ENCODE peak calls at places on chromosomes 2 and 18, in nine cellular contexts. One of them, this sample, is unnamed.

GRCh38 chr18:61322265-61322873 is 10.9 kb upstream of the CDH20 start:
- DNase-seq in lung: no peak
- DNase-seq in heart left ventricle: peak
- DNase-seq in PC-3: peak
- DNase-seq in astrocyte: peak
- DNase-seq in cardiac muscle cell: peak
- DNase-seq in mesendoderm: peak
- DNase-seq in brain microvascular endothelial cell: peak
- DNase-seq in ascending aorta: no peak
- DNase-seq in this sample: no peak

GRCh38 chr2:48448274-48449061 is 81.5 kb upstream of the STON1 start:
- DNase-seq in lung: no peak
- DNase-seq in heart left ventricle: no peak
- DNase-seq in PC-3: peak
- DNase-seq in astrocyte: peak
- DNase-seq in cardiac muscle cell: no peak
- DNase-seq in mesendoderm: no peak
- DNase-seq in brain microvascular endothelial cell: peak
- DNase-seq in ascending aorta: no peak
- DNase-seq in this sample: no peak

GRCh38 chr2:144452169-144453038 is 67.5 kb downstream of the ZEB2 start:
- DNase-seq in lung: no peak
- DNase-seq in heart left ventricle: no peak
- DNase-seq in PC-3: peak
- DNase-seq in astrocyte: peak
- DNase-seq in cardiac muscle cell: peak
- DNase-seq in mesendoderm: peak
- DNase-seq in brain microvascular endothelial cell: peak
- DNase-seq in ascending aorta: no peak
- DNase-seq in this sample: no peak

GRCh38 chr18:32373995-32374394 is 96.7 kb downstream of the GAREM1 start:
- DNase-seq in lung: no peak
- DNase-seq in heart left ventricle: no peak
- DNase-seq in PC-3: peak
- DNase-seq in astrocyte: peak
- DNase-seq in cardiac muscle cell: peak
- DNase-seq in mesendoderm: no peak
- DNase-seq in brain microvascular endothelial cell: peak
- DNase-seq in ascending aorta: no peak
- DNase-seq in this sample: no peak

GRCh38 chr2:57180042-57180567 is 866.5 kb upstream of the VRK2 start:
- DNase-seq in lung: no peak
- DNase-seq in heart left ventricle: no peak
- DNase-seq in PC-3: peak
- DNase-seq in astrocyte: peak
- DNase-seq in cardiac muscle cell: no peak
- DNase-seq in mesendoderm: peak
- DNase-seq in brain microvascular endothelial cell: peak
- DNase-seq in ascending aorta: no peak
- DNase-seq in this sample: no peak

GRCh38 chr18:49802623-49803022 is 10.7 kb downstream of the ACAA2 start:
- DNase-seq in lung: no peak
- DNase-seq in heart left ventricle: no peak
- DNase-seq in PC-3: no peak
- DNase-seq in astrocyte: no peak
- DNase-seq in cardiac muscle cell: no peak
- DNase-seq in mesendoderm: no peak
- DNase-seq in brain microvascular endothelial cell: no peak
- DNase-seq in ascending aorta: no peak
- DNase-seq in this sample: no peak

GRCh38 chr2:20223345-20224190 is 1.4 kb downstream of the SDC1 start:
- DNase-seq in lung: no peak
- DNase-seq in heart left ventricle: peak
- DNase-seq in PC-3: peak
- DNase-seq in astrocyte: peak
- DNase-seq in cardiac muscle cell: peak
- DNase-seq in mesendoderm: peak
- DNase-seq in brain microvascular endothelial cell: no peak
- DNase-seq in ascending aorta: no peak
- DNase-seq in this sample: no peak

GRCh38 chr18:58511306-58511705 is 117.6 kb downstream of the ALPK2 start:
- DNase-seq in lung: no peak
- DNase-seq in heart left ventricle: no peak
- DNase-seq in PC-3: no peak
- DNase-seq in astrocyte: no peak
- DNase-seq in cardiac muscle cell: no peak
- DNase-seq in mesendoderm: no peak
- DNase-seq in brain microvascular endothelial cell: no peak
- DNase-seq in ascending aorta: no peak
- DNase-seq in this sample: no peak

GRCh38 chr2:27689424-27689823 is 25.7 kb downstream of the SLC4A1AP start:
- DNase-seq in lung: no peak
- DNase-seq in heart left ventricle: no peak
- DNase-seq in PC-3: peak
- DNase-seq in astrocyte: no peak
- DNase-seq in cardiac muscle cell: no peak
- DNase-seq in mesendoderm: no peak
- DNase-seq in brain microvascular endothelial cell: no peak
- DNase-seq in ascending aorta: no peak
- DNase-seq in this sample: no peak

DNA sequence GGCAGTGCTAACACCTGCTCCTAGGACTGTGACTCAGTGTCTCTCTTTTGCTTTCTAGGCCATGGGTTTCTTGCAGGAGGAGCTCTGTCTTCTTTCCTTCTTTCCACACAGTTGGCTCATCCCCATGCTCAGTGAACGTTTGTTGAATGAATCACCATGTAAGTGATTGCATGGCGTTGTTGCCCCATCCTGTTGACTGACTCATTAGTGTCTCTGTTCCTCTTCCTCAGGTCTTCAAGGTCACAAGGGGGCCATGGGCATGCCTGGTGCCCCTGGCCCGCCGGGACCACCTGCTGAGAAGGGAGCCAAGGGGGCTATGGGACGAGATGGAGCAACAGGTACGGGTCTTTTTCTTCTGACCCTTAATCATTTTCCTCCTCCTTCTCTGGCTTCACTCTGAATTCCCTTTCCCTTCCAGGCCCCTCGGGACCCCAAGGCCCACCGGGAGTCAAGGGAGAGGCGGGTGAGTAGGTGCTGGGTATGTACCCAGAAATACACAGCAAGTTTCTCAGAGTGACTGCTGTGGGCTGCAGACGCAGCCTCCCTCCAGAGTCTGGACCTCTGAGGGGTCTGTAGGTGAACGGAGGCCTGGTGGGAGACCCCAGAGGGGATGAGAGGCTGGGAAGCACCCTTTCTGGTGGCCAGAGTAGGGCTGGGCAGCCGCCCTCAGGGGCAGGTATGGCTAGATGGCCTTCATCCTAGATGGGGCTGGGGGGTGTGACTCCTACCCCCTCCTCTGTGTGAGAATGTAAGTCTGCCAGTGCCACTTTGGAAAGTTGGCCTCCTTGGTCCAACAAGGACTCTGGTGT is 32.3 kb downstream of the MARCO start:
- DNase-seq in lung: peak
- DNase-seq in heart left ventricle: no peak
- DNase-seq in PC-3: peak
- DNase-seq in astrocyte: no peak
- DNase-seq in cardiac muscle cell: no peak
- DNase-seq in mesendoderm: peak
- DNase-seq in brain microvascular endothelial cell: peak
- DNase-seq in ascending aorta: no peak
- DNase-seq in this sample: peak
- H3K4me3 ChIP-seq in lung: no peak
- H3K4me3 ChIP-seq in heart left ventricle: no peak
- H3K4me3 ChIP-seq in PC-3: no peak
- H3K4me3 ChIP-seq in astrocyte: no peak
- H3K4me3 ChIP-seq in cardiac muscle cell: no peak
- H3K4me3 ChIP-seq in mesendoderm: no peak
- H3K4me3 ChIP-seq in brain microvascular endothelial cell: no peak
- H3K4me3 ChIP-seq in ascending aorta: no peak
- H3K4me3 ChIP-seq in this sample: no peak

DNA sequence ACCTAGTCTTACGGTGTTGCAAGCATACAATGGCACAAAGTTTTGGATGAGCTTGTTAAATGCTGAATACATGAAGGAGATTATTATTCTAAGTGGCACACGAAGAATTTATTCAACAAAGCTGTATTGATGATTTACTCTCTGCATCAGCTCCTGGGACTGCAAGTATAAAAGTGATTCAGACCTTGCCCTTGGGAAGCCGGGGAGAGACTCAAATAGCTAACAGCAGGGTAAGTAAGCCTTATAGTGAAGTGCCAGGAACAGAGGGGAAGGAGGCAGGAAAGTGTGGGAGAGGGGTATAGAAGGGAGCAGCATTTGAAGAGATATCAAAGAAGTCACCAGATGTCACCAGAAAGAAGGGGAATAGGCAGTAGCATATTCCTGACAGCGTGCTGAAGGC is 115.4 kb downstream of the MCFD2 start:
- DNase-seq in lung: peak
- DNase-seq in heart left ventricle: no peak
- DNase-seq in PC-3: no peak
- DNase-seq in astrocyte: no peak
- DNase-seq in cardiac muscle cell: no peak
- DNase-seq in mesendoderm: no peak
- DNase-seq in brain microvascular endothelial cell: no peak
- DNase-seq in ascending aorta: no peak
- DNase-seq in this sample: no peak
- H3K27ac ChIP-seq in lung: no peak
- H3K27ac ChIP-seq in heart left ventricle: no peak
- H3K27ac ChIP-seq in PC-3: no peak
- H3K27ac ChIP-seq in astrocyte: no peak
- H3K27ac ChIP-seq in cardiac muscle cell: no peak
- H3K27ac ChIP-seq in mesendoderm: no peak
- H3K27ac ChIP-seq in brain microvascular endothelial cell: no peak
- H3K27ac ChIP-seq in ascending aorta: peak
- H3K27ac ChIP-seq in this sample: no peak

DNA sequence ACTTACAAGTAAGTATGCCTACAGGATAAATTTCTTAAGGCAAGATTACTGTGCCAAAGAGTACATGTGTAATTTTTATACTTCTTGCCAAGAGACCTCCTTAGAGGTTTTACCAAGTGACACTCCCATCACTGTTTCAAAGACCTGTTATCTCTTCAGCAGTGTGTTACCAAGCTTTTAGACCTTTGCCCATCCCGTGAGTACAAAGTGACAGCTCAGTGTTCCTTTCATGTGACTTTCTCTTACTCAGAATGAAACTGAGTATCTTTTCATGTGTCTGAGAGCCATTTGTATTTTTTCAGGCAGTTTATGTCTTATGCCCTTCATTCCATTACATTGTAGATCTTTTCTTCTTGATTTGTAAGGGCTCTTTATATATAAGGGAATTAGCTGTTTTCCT is 287.5 kb upstream of the SALL3 start:
- DNase-seq in lung: no peak
- DNase-seq in heart left ventricle: no peak
- DNase-seq in PC-3: no peak
- DNase-seq in astrocyte: no peak
- DNase-seq in cardiac muscle cell: no peak
- DNase-seq in mesendoderm: no peak
- DNase-seq in brain microvascular endothelial cell: no peak
- DNase-seq in ascending aorta: no peak
- DNase-seq in this sample: no peak
- H3K4me3 ChIP-seq in lung: no peak
- H3K4me3 ChIP-seq in heart left ventricle: no peak
- H3K4me3 ChIP-seq in PC-3: no peak
- H3K4me3 ChIP-seq in astrocyte: no peak
- H3K4me3 ChIP-seq in cardiac muscle cell: no peak
- H3K4me3 ChIP-seq in mesendoderm: no peak
- H3K4me3 ChIP-seq in brain microvascular endothelial cell: no peak
- H3K4me3 ChIP-seq in ascending aorta: no peak
- H3K4me3 ChIP-seq in this sample: no peak

DNA sequence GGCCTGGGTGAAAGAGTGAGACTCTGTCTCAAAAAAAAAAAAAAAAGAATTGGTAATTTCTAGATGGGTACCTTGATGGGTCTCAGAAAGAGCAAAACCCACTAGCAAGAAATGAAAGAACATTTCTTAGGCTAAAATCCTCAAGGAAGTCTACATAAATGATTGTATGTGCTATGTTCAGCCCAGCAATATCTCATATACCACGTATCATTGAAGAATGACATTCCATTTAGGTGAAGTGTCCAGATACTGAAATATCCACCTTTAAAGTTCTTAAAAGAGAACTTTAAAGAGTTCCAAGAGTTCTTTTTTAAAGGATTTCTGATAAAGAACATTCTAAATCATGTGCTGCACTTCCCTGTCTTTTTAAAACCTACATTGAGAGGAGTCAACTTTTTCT is 19.2 kb downstream of the NRP2 start:
- DNase-seq in lung: no peak
- DNase-seq in heart left ventricle: no peak
- DNase-seq in PC-3: peak
- DNase-seq in astrocyte: peak
- DNase-seq in cardiac muscle cell: no peak
- DNase-seq in mesendoderm: no peak
- DNase-seq in brain microvascular endothelial cell: no peak
- DNase-seq in ascending aorta: no peak
- DNase-seq in this sample: no peak
- H3K27ac ChIP-seq in lung: no peak
- H3K27ac ChIP-seq in heart left ventricle: peak
- H3K27ac ChIP-seq in PC-3: peak
- H3K27ac ChIP-seq in astrocyte: peak
- H3K27ac ChIP-seq in cardiac muscle cell: no peak
- H3K27ac ChIP-seq in mesendoderm: no peak
- H3K27ac ChIP-seq in brain microvascular endothelial cell: peak
- H3K27ac ChIP-seq in ascending aorta: peak
- H3K27ac ChIP-seq in this sample: peak

DNA sequence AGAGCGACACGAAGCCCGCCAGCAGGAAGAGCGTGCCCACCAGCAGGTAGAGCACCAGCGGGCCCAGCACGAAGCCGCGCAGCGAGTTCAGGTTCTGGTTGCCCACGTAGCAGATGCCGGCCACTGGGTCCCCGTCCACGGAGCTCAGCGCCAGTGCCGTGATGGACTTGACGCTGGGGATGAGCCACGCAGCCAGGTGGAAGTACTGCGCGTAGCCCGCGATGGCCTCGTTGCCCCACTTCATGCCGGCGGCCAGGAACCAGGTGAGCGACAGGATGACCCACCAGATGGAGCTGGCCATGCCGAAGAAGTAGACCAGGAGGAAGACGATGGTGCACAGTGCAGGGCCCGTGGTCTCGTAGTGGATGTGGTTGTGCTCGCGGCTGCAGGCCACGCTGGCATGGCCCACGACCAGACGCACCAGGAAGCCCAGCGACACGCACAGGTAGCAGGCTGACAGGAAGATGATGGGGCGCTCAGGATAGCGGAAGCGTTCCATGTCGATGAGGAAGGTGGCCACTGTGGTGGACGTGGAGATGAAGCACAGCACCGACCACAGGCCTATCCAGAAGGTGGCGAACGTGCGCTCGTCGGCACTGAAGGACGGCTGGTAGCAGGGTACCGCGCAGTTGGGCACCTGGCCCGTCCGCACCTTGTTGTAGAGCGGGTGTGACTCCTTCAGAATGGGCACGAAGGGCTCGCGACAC is 2.1 kb downstream of the FZD5 start:
- DNase-seq in lung: peak
- DNase-seq in heart left ventricle: peak
- DNase-seq in PC-3: peak
- DNase-seq in astrocyte: no peak
- DNase-seq in cardiac muscle cell: peak
- DNase-seq in mesendoderm: peak
- DNase-seq in brain microvascular endothelial cell: no peak
- DNase-seq in ascending aorta: no peak
- DNase-seq in this sample: no peak
- H3K4me3 ChIP-seq in lung: peak
- H3K4me3 ChIP-seq in heart left ventricle: peak
- H3K4me3 ChIP-seq in PC-3: peak
- H3K4me3 ChIP-seq in astrocyte: peak
- H3K4me3 ChIP-seq in cardiac muscle cell: peak
- H3K4me3 ChIP-seq in mesendoderm: peak
- H3K4me3 ChIP-seq in brain microvascular endothelial cell: peak
- H3K4me3 ChIP-seq in ascending aorta: peak
- H3K4me3 ChIP-seq in this sample: peak